ENCODE peak calls at places on chromosome 11, in ten cellular contexts. One of them, this sample, is unnamed.

GRCh38 chr11:19530505-19530904 is 182.1 kb upstream of the NAV2 start:
- DNase-seq in NAMALWA: no peak
- DNase-seq in KG1: no peak
- DNase-seq in renal cortical epithelial cell: no peak
- DNase-seq in lung microvascular endothelial cell: no peak
- DNase-seq in HS-27A: no peak
- DNase-seq in A172: no peak
- DNase-seq in lower lobe of right lung: no peak
- DNase-seq in stimulated activated CD4-positive, alpha-beta T cell treated with anti-CD3 and anti-CD28 coated beads, Interleukin-1b, Interleukin-23, amount 100 ng/mL, for 24 hours: no peak
- DNase-seq in neural crest cell: no peak
- DNase-seq in this sample: no peak

GRCh38 chr11:34855754-34856095 is 60.5 kb downstream of the APIP start:
- DNase-seq in lower lobe of right lung: no peak
- DNase-seq in A172: no peak
- DNase-seq in stimulated activated CD4-positive, alpha-beta T cell treated with anti-CD3 and anti-CD28 coated beads, Interleukin-1b, Interleukin-23, amount 100 ng/mL, for 24 hours: no peak
- DNase-seq in renal cortical epithelial cell: no peak
- DNase-seq in neural crest cell: no peak
- DNase-seq in HS-27A: no peak
- DNase-seq in lung microvascular endothelial cell: no peak
- DNase-seq in NAMALWA: no peak
- DNase-seq in KG1: no peak
- DNase-seq in this sample: no peak

GRCh38 chr11:84498016-84498415 is 1129.1 kb downstream of the DLG2 start:
- DNase-seq in lung microvascular endothelial cell: no peak
- DNase-seq in KG1: no peak
- DNase-seq in lower lobe of right lung: no peak
- DNase-seq in renal cortical epithelial cell: peak; percentile 11
- DNase-seq in HS-27A: no peak
- DNase-seq in stimulated activated CD4-positive, alpha-beta T cell treated with anti-CD3 and anti-CD28 coated beads, Interleukin-1b, Interleukin-23, amount 100 ng/mL, for 24 hours: no peak
- DNase-seq in neural crest cell: no peak
- DNase-seq in A172: peak; percentile 41
- DNase-seq in NAMALWA: no peak
- DNase-seq in this sample: no peak

GRCh38 chr11:36053314-36053713 is 109.5 kb downstream of the LDLRAD3 start:
- DNase-seq in renal cortical epithelial cell: no peak
- DNase-seq in HS-27A: no peak
- DNase-seq in lower lobe of right lung: no peak
- DNase-seq in A172: no peak
- DNase-seq in neural crest cell: no peak
- DNase-seq in stimulated activated CD4-positive, alpha-beta T cell treated with anti-CD3 and anti-CD28 coated beads, Interleukin-1b, Interleukin-23, amount 100 ng/mL, for 24 hours: no peak
- DNase-seq in NAMALWA: no peak
- DNase-seq in lung microvascular endothelial cell: no peak
- DNase-seq in KG1: no peak
- DNase-seq in this sample: no peak

GRCh38 chr11:2585566-2586090 is 114.2 kb downstream of the KCNQ1OT1 start:
- DNase-seq in renal cortical epithelial cell: no peak
- DNase-seq in neural crest cell: peak; percentile 0
- DNase-seq in HS-27A: no peak
- DNase-seq in lung microvascular endothelial cell: no peak
- DNase-seq in lower lobe of right lung: no peak
- DNase-seq in stimulated activated CD4-positive, alpha-beta T cell treated with anti-CD3 and anti-CD28 coated beads, Interleukin-1b, Interleukin-23, amount 100 ng/mL, for 24 hours: no peak
- DNase-seq in NAMALWA: no peak
- DNase-seq in KG1: no peak
- DNase-seq in A172: no peak
- DNase-seq in this sample: no peak

GRCh38 chr11:29984544-29984943 is 32.3 kb downstream of the KCNA4 start:
- DNase-seq in NAMALWA: no peak
- DNase-seq in stimulated activated CD4-positive, alpha-beta T cell treated with anti-CD3 and anti-CD28 coated beads, Interleukin-1b, Interleukin-23, amount 100 ng/mL, for 24 hours: no peak
- DNase-seq in lung microvascular endothelial cell: no peak
- DNase-seq in lower lobe of right lung: no peak
- DNase-seq in renal cortical epithelial cell: no peak
- DNase-seq in HS-27A: no peak
- DNase-seq in A172: no peak
- DNase-seq in neural crest cell: no peak
- DNase-seq in KG1: no peak
- DNase-seq in this sample: no peak

GRCh38 chr11:875769-876301 is 33.2 kb downstream of the TSPAN4 start:
- DNase-seq in renal cortical epithelial cell: no peak
- DNase-seq in lower lobe of right lung: no peak
- DNase-seq in A172: no peak
- DNase-seq in NAMALWA: no peak
- DNase-seq in KG1: no peak
- DNase-seq in HS-27A: no peak
- DNase-seq in neural crest cell: no peak
- DNase-seq in stimulated activated CD4-positive, alpha-beta T cell treated with anti-CD3 and anti-CD28 coated beads, Interleukin-1b, Interleukin-23, amount 100 ng/mL, for 24 hours: no peak
- DNase-seq in lung microvascular endothelial cell: no peak
- DNase-seq in this sample: no peak

GRCh38 chr11:439315-440064 is 2.3 kb downstream of the ANO9 start:
- DNase-seq in A172: no peak
- DNase-seq in neural crest cell: no peak
- DNase-seq in lung microvascular endothelial cell: no peak
- DNase-seq in stimulated activated CD4-positive, alpha-beta T cell treated with anti-CD3 and anti-CD28 coated beads, Interleukin-1b, Interleukin-23, amount 100 ng/mL, for 24 hours: no peak
- DNase-seq in renal cortical epithelial cell: no peak
- DNase-seq in KG1: no peak
- DNase-seq in NAMALWA: no peak
- DNase-seq in lower lobe of right lung: peak; percentile 37
- DNase-seq in HS-27A: no peak
- DNase-seq in this sample: no peak

This sample was measured in left kidney.